ENCODE peak calls at places on chromosomes 11 and 22, in six cellular contexts. O, M, R, E, A and V are unnamed samples.

GRCh38 chr11:108897071-108897481 is 232.2 kb downstream of the DDX10 start:
- DNase-seq in A (no peak), O (no peak), E (no peak), R (no peak), M (no peak), V (no peak)

GRCh38 chr11:76181371-76181770 is 24.9 kb downstream of the WNT11 start:
- DNase-seq in A (no peak), E (no peak), O (no peak), M (peak), R (no peak), V (no peak)

GRCh38 chr11:20159680-20160381 is 444 bp downstream of the DBX1 start:
- DNase-seq in A (no peak), O (no peak), E (no peak), R (no peak), M (no peak), V (no peak)

GRCh38 chr11:45917623-45918330 is at the start of gene PEX16:
- DNase-seq in O (peak), M (peak), R (peak), A (peak), E (peak), V (peak)

GRCh38 chr22:23200896-23201295 is 20.6 kb downstream of the BCR start:
- DNase-seq in M (no peak), R (no peak), O (peak), E (no peak), A (no peak), V (no peak)

GRCh38 chr11:126434950-126435335 is 79.5 kb downstream of the ST3GAL4 start:
- DNase-seq in E (no peak), M (no peak), O (peak), A (no peak), R (no peak), V (no peak)

GRCh38 chr11:2780850-2781412 is 81.1 kb upstream of the KCNQ1OT1 start:
- DNase-seq in E (no peak), O (no peak), A (no peak), R (no peak), M (no peak), V (no peak)

GRCh38 chr11:46617451-46618314 is at the start of gene ATG13:
- DNase-seq in R (peak), E (peak), A (peak), M (peak), O (peak), V (peak)

GRCh38 chr11:77193915-77194830 is 66.1 kb downstream of the MYO7A start:
- DNase-seq in E (peak), R (no peak), O (no peak), M (no peak), A (no peak), V (no peak)

GRCh38 chr11:67616431-67617242 is 9.9 kb downstream of the NDUFV1 start:
- DNase-seq in O (no peak), E (no peak), A (peak), M (no peak), R (no peak), V (no peak)

GRCh38 chr22:45602824-45603301 is 68.8 kb upstream of the ATXN10 start:
- DNase-seq in R (peak), A (no peak), O (peak), M (peak), E (peak), V (peak)

GRCh38 chr11:64778473-64779298 is at the start of gene SF1:
- DNase-seq in O (peak), E (peak), A (peak), M (peak), R (peak), V (peak)

GRCh38 chr11:85815186-85815911 is 4.4 kb upstream of the SYTL2 start:
- DNase-seq in M (no peak), E (no peak), R (no peak), O (no peak), A (no peak), V (no peak)

GRCh38 chr11:58784995-58785394 is 53.3 kb upstream of the GLYAT start:
- DNase-seq in O (no peak), R (no peak), M (no peak), A (no peak), E (no peak), V (no peak)

GRCh38 chr11:4095509-4096230 is 1.1 kb downstream of the RRM1 start:
- DNase-seq in M (peak), E (no peak), R (peak), A (no peak), O (no peak), V (peak)

GRCh38 chr22:46626911-46627805 is 7.0 kb downstream of the GRAMD4 start:
- DNase-seq in R (no peak), A (no peak), E (no peak), M (peak), O (no peak), V (no peak)

GRCh38 chr22:49212466-49212865 is 615.2 kb downstream of the BRD1 start:
- DNase-seq in M (no peak), O (no peak), E (no peak), A (no peak), R (no peak), V (no peak)

GRCh38 chr22:50044485-50045143 is 13.5 kb downstream of the TTLL8 start:
- DNase-seq in E (peak), R (no peak), O (no peak), A (no peak), M (no peak), V (no peak)

GRCh38 chr11:33622231-33622630 is 78.4 kb downstream of the C11orf91 start:
- DNase-seq in M (no peak), O (no peak), E (no peak), A (no peak), R (peak), V (no peak)